ENCODE peak calls at places on chromosomes 12 and 14, in six cellular contexts. T, B, C, K, O and F are unnamed samples.

GRCh38 chr14:94079891-94080605 is 954 bp downstream of the DDX24 start:
- DNase-seq in T (no peak), B (no peak), C (no peak), K (no peak), O (no peak), F (peak)

GRCh38 chr14:49218436-49219092 is 367.6 kb downstream of the RPS29 start:
- DNase-seq in T (no peak), B (no peak), C (no peak), K (no peak), O (no peak), F (no peak)

GRCh38 chr14:100748944-100749343 is 22.3 kb downstream of the DLK1 start:
- DNase-seq in T (no peak), B (no peak), C (no peak), K (no peak), O (no peak), F (no peak)

GRCh38 chr12:12387521-12387920 is 30.6 kb downstream of the BORCS5 start:
- DNase-seq in T (no peak), B (no peak), C (no peak), K (no peak), O (peak), F (peak)

GRCh38 chr14:36767603-36768281 is 106.1 kb downstream of the PAX9 start:
- DNase-seq in T (no peak), B (no peak), C (no peak), K (no peak), O (peak), F (no peak)

GRCh38 chr14:36647827-36648753 is 13.6 kb upstream of the PAX9 start:
- DNase-seq in T (no peak), B (no peak), C (no peak), K (no peak), O (no peak), F (peak)

GRCh38 chr12:125079943-125080645 is 14.9 kb downstream of the AACS start:
- DNase-seq in T (no peak), B (no peak), C (no peak), K (no peak), O (no peak), F (no peak)

GRCh38 chr12:105235299-105235746 is 651 bp downstream of the APPL2 start:
- DNase-seq in T (no peak), B (no peak), C (no peak), K (no peak), O (peak), F (peak)

GRCh38 chr14:37279818-37280217 is 82.1 kb downstream of the MIPOL1 start:
- DNase-seq in T (no peak), B (no peak), C (no peak), K (no peak), O (no peak), F (no peak)

GRCh38 chr14:47976139-47976538 is 300.7 kb upstream of the MDGA2 start:
- DNase-seq in T (no peak), B (no peak), C (no peak), K (no peak), O (no peak), F (no peak)

GRCh38 chr14:57085801-57086200 is 182.9 kb downstream of the EXOC5 start:
- DNase-seq in T (no peak), B (no peak), C (no peak), K (no peak), O (no peak), F (no peak)

GRCh38 chr12:110677206-110677911 is 11.6 kb downstream of the HVCN1 start:
- DNase-seq in T (no peak), B (no peak), C (no peak), K (no peak), O (peak), F (no peak)

GRCh38 chr14:26808407-26808806 is 210.6 kb upstream of the NOVA1 start:
- DNase-seq in T (no peak), B (no peak), C (no peak), K (no peak), O (no peak), F (peak)

GRCh38 chr12:63874897-63875296 is 30.4 kb downstream of the SRGAP1 start:
- DNase-seq in T (no peak), B (no peak), C (no peak), K (no peak), O (no peak), F (no peak)

GRCh38 chr12:54294152-54294913 is 6.5 kb downstream of the NFE2 start:
- DNase-seq in T (peak), B (peak), C (peak), K (no peak), O (peak), F (peak)

GRCh38 chr12:26195641-26196423 is 459 bp downstream of the SSPN start:
- DNase-seq in T (no peak), B (no peak), C (peak), K (no peak), O (no peak), F (peak)

GRCh38 chr14:79320561-79320960 is 890.7 kb downstream of the DIO2 start:
- DNase-seq in T (no peak), B (no peak), C (no peak), K (no peak), O (no peak), F (no peak)

GRCh38 chr12:105744659-105745058 is 394.1 kb downstream of the NUAK1 start:
- DNase-seq in T (no peak), B (no peak), C (no peak), K (no peak), O (no peak), F (no peak)

GRCh38 chr14:68359862-68360552 is 432.9 kb downstream of the ZFP36L1 start:
- DNase-seq in T (no peak), B (no peak), C (no peak), K (no peak), O (no peak), F (no peak)

GRCh38 chr14:22140623-22141022 is 448.4 kb downstream of the DAD1 start:
- DNase-seq in T (no peak), B (no peak), C (no peak), K (no peak), O (no peak), F (no peak)

GRCh38 chr12:116389990-116390655 is 112.6 kb upstream of the MED13L start:
- DNase-seq in T (no peak), B (no peak), C (peak), K (peak), O (peak), F (peak)

GRCh38 chr14:22850944-22851790 is 14.8 kb downstream of the MMP14 start:
- DNase-seq in T (peak), B (no peak), C (peak), K (peak), O (peak), F (peak)